ENCODE peak calls at places on chromosome 10, in four cellular contexts. C is HCT116, W is PC-3, Z is OCI-LY7. K is an unnamed sample. For H3K79me2, the result is how much of the 10 kb centered on the place peaks cover.

GRCh38 chr10:78267598-78267997 is 233.9 kb downstream of the RPS24 start:
- DNase-seq in C (no peak), W (peak), Z (no peak), K (no peak)

GRCh38 chr10:68348265-68348741 is 15.6 kb upstream of the PBLD start:
- DNase-seq in C (peak), W (peak), Z (peak), K (peak)

GRCh38 chr10:59284111-59284975 is 78.0 kb downstream of the FAM13C start:
- DNase-seq in C (no peak), W (peak), Z (no peak), K (no peak)

GRCh38 chr10:43203491-43204393 is 63.1 kb downstream of the RASGEF1A start:
- DNase-seq in C (peak), W (no peak), Z (peak), K (no peak)

GRCh38 chr10:99524736-99525380 is 7.9 kb upstream of the NKX2-3 start:
- DNase-seq in C (no peak), W (no peak), Z (no peak), K (no peak)

GRCh38 chr10:86956195-86956840 is 1.1 kb downstream of the MMRN2 start:
- DNase-seq in C (no peak), W (no peak), Z (no peak), K (no peak)

GRCh38 chr10:64196638-64197315 is 675.6 kb downstream of the REEP3 start:
- DNase-seq in C (no peak), W (no peak), Z (no peak), K (no peak)

GRCh38 chr10:72736176-72736795 is 44.3 kb downstream of the MCU start:
- DNase-seq in C (no peak), W (no peak), Z (no peak), K (no peak)

GRCh38 chr10:404341-404740 is 269.1 kb downstream of the ZMYND11 start:
- DNase-seq in C (no peak), W (no peak), Z (no peak), K (no peak)

GRCh38 chr10:71727429-71728217 is 8.0 kb upstream of the C10orf105 start:
- DNase-seq in C (no peak), W (peak), Z (peak), K (peak)

GRCh38 chr10:17035446-17035845 is 94.2 kb downstream of the CUBN start:
- DNase-seq in C (no peak), W (no peak), Z (no peak), K (no peak)

GRCh38 chr10:17043586-17043985 is 86.0 kb downstream of the CUBN start:
- DNase-seq in C (no peak), W (no peak), Z (no peak), K (no peak)

GRCh38 chr10:17041626-17042520 is 87.7 kb downstream of the CUBN start:
- DNase-seq in C (no peak), W (peak), Z (no peak), K (no peak)

GRCh38 chr10:17033529-17034250 is 95.9 kb downstream of the CUBN start:
- DNase-seq in C (no peak), W (no peak), Z (no peak), K (no peak)

GRCh38 chr10:17038627-17039026 is 91.0 kb downstream of the CUBN start:
- DNase-seq in C (no peak), W (no peak), Z (no peak), K (no peak)
- TF ChIP-seq EZH2phosphoT487 in C (no peak), W (no peak), Z (no peak), K (no peak)

DNA sequence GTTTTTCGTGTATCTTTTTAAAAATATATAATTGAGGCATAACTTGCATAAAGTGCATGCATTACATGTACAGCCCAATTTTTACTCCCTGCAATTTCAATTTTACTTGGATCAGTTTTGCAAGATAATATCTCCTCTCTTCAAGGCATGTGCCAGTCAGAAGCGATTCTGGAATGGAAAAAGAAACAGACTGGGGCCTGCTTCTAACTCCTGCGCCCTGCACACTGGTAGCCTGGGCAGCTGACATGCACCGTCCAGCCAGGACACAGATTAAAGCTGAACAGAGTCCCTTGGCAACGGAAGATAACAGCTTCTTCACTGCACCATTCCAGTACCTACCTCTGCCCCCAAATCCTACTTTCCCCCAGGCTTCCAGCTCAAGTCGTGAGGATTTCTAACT is 182.1 kb downstream of the FAM107B start:
- DNase-seq in C (no peak), W (no peak), Z (no peak), K (no peak)
- H3K79me2 ChIP-seq in C (under half), W (half or more), Z (half or more), K (half or more)

GRCh38 chr10:124518366-124518765 is 56.7 kb downstream of the LHPP start:
- DNase-seq in C (no peak), W (no peak), Z (no peak), K (no peak)
- H3K4me3 ChIP-seq in C (no peak), W (no peak), Z (no peak), K (no peak)

GRCh38 chr10:124866812-124867211 is 65.2 kb downstream of the ABRAXAS2 start:
- DNase-seq in C (no peak), W (no peak), Z (no peak), K (no peak)

GRCh38 chr10:124867304-124867703 is 65.7 kb downstream of the ABRAXAS2 start:
- DNase-seq in C (no peak), W (no peak), Z (peak), K (no peak)

GRCh38 chr10:124864421-124865193 is 63.0 kb downstream of the ABRAXAS2 start:
- DNase-seq in C (peak), W (peak), Z (no peak), K (no peak)

GRCh38 chr10:124869941-124870340 is 68.3 kb downstream of the ABRAXAS2 start:
- DNase-seq in C (no peak), W (no peak), Z (no peak), K (no peak)

GRCh38 chr10:124865676-124866075 is 64.1 kb downstream of the ABRAXAS2 start:
- DNase-seq in C (no peak), W (no peak), Z (no peak), K (no peak)
- TF ChIP-seq EZH2phosphoT487 in C (no peak), W (no peak), Z (no peak), K (no peak)

GRCh38 chr10:101535949-101536348 is 52.1 kb downstream of the POLL start:
- DNase-seq in C (no peak), W (no peak), Z (no peak), K (peak)

GRCh38 chr10:101538481-101538880 is 49.6 kb downstream of the POLL start:
- DNase-seq in C (no peak), W (no peak), Z (no peak), K (no peak)

GRCh38 chr10:101536800-101537199 is 51.3 kb downstream of the POLL start:
- DNase-seq in C (peak), W (peak), Z (peak), K (peak)
- H3K79me2 ChIP-seq in C (under half), W (under half), Z (under half), K (under half)

GRCh38 chr10:97633921-97634320 is 621 bp upstream of the MORN4 start:
- DNase-seq in C (peak), W (peak), Z (peak), K (peak)
- H3K4me3 ChIP-seq in C (peak), W (peak), Z (peak), K (peak)

DNA sequence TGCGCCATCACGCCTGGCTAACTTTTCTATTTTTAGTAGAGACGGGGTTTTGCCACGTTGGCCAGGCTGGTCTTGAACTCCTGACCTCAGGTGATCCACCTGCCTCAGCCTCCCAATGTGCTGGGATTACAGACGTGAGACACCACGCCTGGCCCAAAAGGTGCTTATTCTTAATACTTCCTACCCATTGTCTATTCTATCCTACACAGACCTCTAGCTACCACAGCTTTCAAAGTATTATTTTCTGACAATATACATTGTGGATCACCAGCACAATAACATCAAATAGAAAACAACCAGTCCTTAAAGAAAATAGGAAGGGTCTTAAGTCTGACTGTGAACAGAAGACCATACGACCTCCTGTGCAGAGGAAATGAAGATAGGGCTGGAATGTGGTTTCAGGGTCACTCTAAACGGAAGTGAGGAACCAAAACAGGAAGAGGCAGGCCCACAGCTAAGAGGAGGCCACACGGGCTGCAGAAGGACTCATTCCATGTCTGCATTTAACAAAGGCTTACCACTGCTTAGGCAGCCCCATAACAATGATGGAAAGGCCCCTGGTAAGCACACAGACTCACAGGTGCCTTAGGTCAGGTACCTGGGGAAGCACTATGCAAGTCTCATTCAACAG is 115.2 kb downstream of the ZFAND4 start:
- DNase-seq in C (no peak), W (no peak), Z (peak), K (peak)
- TF ChIP-seq EZH2phosphoT487 in C (no peak), W (no peak), Z (no peak), K (no peak)

GRCh38 chr10:29720149-29720548 is 85.4 kb upstream of the SVIL start:
- DNase-seq in C (no peak), W (no peak), Z (no peak), K (no peak)
- H3K79me2 ChIP-seq in C (half or more), W (half or more), Z (under half), K (under half)

DNA sequence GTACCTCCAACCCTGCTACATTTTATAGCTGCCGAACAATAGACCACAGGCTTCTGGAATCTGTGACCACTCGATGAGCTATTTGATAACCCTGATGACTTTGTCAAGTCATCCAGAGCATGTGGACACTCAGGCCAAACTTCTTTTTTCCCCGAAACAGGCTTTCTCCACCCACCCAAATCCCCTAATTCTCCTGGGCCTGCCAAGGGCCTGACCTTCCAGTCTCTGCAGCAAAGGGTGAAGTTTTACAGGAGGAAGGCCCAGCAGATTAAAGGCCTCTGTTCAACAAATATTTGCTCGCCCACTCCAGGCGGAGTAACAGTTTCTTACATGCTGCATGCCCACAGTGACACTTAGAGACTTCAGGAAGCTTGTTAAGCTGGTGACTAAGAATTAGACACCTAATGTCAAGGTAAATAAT is 2.0 kb downstream of the JCAD start:
- DNase-seq in C (peak), W (peak), Z (no peak), K (no peak)
- H3K4me3 ChIP-seq in C (no peak), W (peak), Z (no peak), K (no peak)

GRCh38 chr10:130479146-130479545 is 343.0 kb downstream of the GLRX3 start:
- DNase-seq in C (no peak), W (no peak), Z (no peak), K (no peak)

GRCh38 chr10:130479906-130480305 is 343.7 kb downstream of the GLRX3 start:
- DNase-seq in C (no peak), W (no peak), Z (no peak), K (no peak)

GRCh38 chr10:130481076-130481930 is 345.1 kb downstream of the GLRX3 start:
- DNase-seq in C (no peak), W (no peak), Z (no peak), K (no peak)

GRCh38 chr10:130477360-130477759 is 341.2 kb downstream of the GLRX3 start:
- DNase-seq in C (no peak), W (no peak), Z (no peak), K (no peak)

GRCh38 chr10:130480491-130480890 is 344.3 kb downstream of the GLRX3 start:
- DNase-seq in C (no peak), W (no peak), Z (no peak), K (no peak)
- TF ChIP-seq EZH2phosphoT487 in C (no peak), W (no peak), Z (no peak), K (no peak)